ENCODE peak calls at places on chromosomes 3 and 15, in four cellular contexts. One of them, this sample, is unnamed.

GRCh38 chr3:13581485-13582365 is 32.8 kb downstream of the FBLN2 start:
- DNase-seq in iris pigment epithelial cell: no peak
- DNase-seq in NCI-H345: no peak
- DNase-seq in aorta: no peak
- DNase-seq in this sample: peak; percentile 39

GRCh38 chr3:108292905-108293328 is 3.4 kb upstream of the HHLA2 start:
- DNase-seq in iris pigment epithelial cell: no peak
- DNase-seq in NCI-H345: no peak
- DNase-seq in aorta: no peak
- DNase-seq in this sample: no peak

GRCh38 chr3:50525987-50526386 is 22.6 kb upstream of the CACNA2D2 start:
- DNase-seq in NCI-H345: no peak
- DNase-seq in aorta: peak; percentile 81
- DNase-seq in iris pigment epithelial cell: peak; percentile 63
- DNase-seq in this sample: peak; percentile 85

GRCh38 chr15:89072277-89072869 is 15.9 kb upstream of the ABHD2 start:
- DNase-seq in aorta: no peak
- DNase-seq in NCI-H345: no peak
- DNase-seq in iris pigment epithelial cell: no peak
- DNase-seq in this sample: no peak

GRCh38 chr3:186425788-186426730 is 64.0 kb upstream of the DGKG start:
- DNase-seq in NCI-H345: no peak
- DNase-seq in aorta: no peak
- DNase-seq in iris pigment epithelial cell: peak; percentile 94
- DNase-seq in this sample: no peak

GRCh38 chr3:192207661-192208060 is 519.7 kb downstream of the FGF12 start:
- DNase-seq in aorta: no peak
- DNase-seq in NCI-H345: peak; percentile 69
- DNase-seq in iris pigment epithelial cell: no peak
- DNase-seq in this sample: no peak

GRCh38 chr3:20222274-20222673 is 36.3 kb upstream of the SGO1 start:
- DNase-seq in NCI-H345: no peak
- DNase-seq in iris pigment epithelial cell: no peak
- DNase-seq in aorta: no peak
- DNase-seq in this sample: no peak

GRCh38 chr3:13233487-13234154 is 160.4 kb upstream of the IQSEC1 start:
- DNase-seq in aorta: no peak
- DNase-seq in iris pigment epithelial cell: no peak
- DNase-seq in NCI-H345: no peak
- DNase-seq in this sample: peak; percentile 48

GRCh38 chr15:99015677-99016568 is 8.3 kb upstream of the PGPEP1L start:
- DNase-seq in iris pigment epithelial cell: no peak
- DNase-seq in NCI-H345: no peak
- DNase-seq in aorta: no peak
- DNase-seq in this sample: peak; percentile 77

GRCh38 chr15:49693491-49693890 is 72.6 kb downstream of the DTWD1 start:
- DNase-seq in iris pigment epithelial cell: peak; percentile 51
- DNase-seq in aorta: no peak
- DNase-seq in NCI-H345: no peak
- DNase-seq in this sample: no peak

GRCh38 chr3:4492240-4493007 is 724 bp upstream of the ITPR1 start:
- DNase-seq in aorta: peak; percentile 76
- DNase-seq in NCI-H345: peak; percentile 33
- DNase-seq in iris pigment epithelial cell: peak; percentile 69
- DNase-seq in this sample: peak; percentile 84

GRCh38 chr15:63389902-63390301 is 8.3 kb upstream of the CA12 start:
- DNase-seq in aorta: no peak
- DNase-seq in iris pigment epithelial cell: no peak
- DNase-seq in NCI-H345: peak; percentile 96
- DNase-seq in this sample: peak; percentile 93

GRCh38 chr15:77819841-77820728 is 187.4 kb upstream of the LINGO1 start:
- DNase-seq in iris pigment epithelial cell: peak; percentile 19
- DNase-seq in aorta: no peak
- DNase-seq in NCI-H345: peak; percentile 57
- DNase-seq in this sample: no peak

GRCh38 chr3:89419647-89420141 is 312.3 kb downstream of the EPHA3 start:
- DNase-seq in aorta: no peak
- DNase-seq in NCI-H345: no peak
- DNase-seq in iris pigment epithelial cell: peak; percentile 1
- DNase-seq in this sample: no peak

GRCh38 chr15:70768247-70768883 is 5.0 kb upstream of the UACA start:
- DNase-seq in aorta: no peak
- DNase-seq in NCI-H345: no peak
- DNase-seq in iris pigment epithelial cell: no peak
- DNase-seq in this sample: no peak

GRCh38 chr3:194404365-194405140 is 5.5 kb upstream of the GP5 start:
- DNase-seq in iris pigment epithelial cell: peak; percentile 59
- DNase-seq in aorta: no peak
- DNase-seq in NCI-H345: peak; percentile 71
- DNase-seq in this sample: no peak

GRCh38 chr3:99699841-99700240 is 61.4 kb downstream of the COL8A1 start:
- DNase-seq in aorta: no peak
- DNase-seq in NCI-H345: no peak
- DNase-seq in iris pigment epithelial cell: peak; percentile 82
- DNase-seq in this sample: no peak

GRCh38 chr3:193060738-193061137 is 143.1 kb upstream of the MB21D2 start:
- DNase-seq in aorta: no peak
- DNase-seq in NCI-H345: no peak
- DNase-seq in iris pigment epithelial cell: no peak
- DNase-seq in this sample: no peak

GRCh38 chr3:127846576-127846975 is 24.3 kb upstream of the MGLL start:
- DNase-seq in NCI-H345: no peak
- DNase-seq in aorta: no peak
- DNase-seq in iris pigment epithelial cell: no peak
- DNase-seq in this sample: no peak

GRCh38 chr3:40191850-40192448 is 117.6 kb upstream of the EIF1B start:
- DNase-seq in iris pigment epithelial cell: peak; percentile 52
- DNase-seq in aorta: peak; percentile 66
- DNase-seq in NCI-H345: peak; percentile 20
- DNase-seq in this sample: no peak

GRCh38 chr3:31345581-31345980 is 187.1 kb upstream of the STT3B start:
- DNase-seq in aorta: no peak
- DNase-seq in iris pigment epithelial cell: no peak
- DNase-seq in NCI-H345: no peak
- DNase-seq in this sample: no peak

GRCh38 chr3:150082898-150083652 is 112.4 kb upstream of the PFN2 start:
- DNase-seq in iris pigment epithelial cell: no peak
- DNase-seq in aorta: no peak
- DNase-seq in NCI-H345: no peak
- DNase-seq in this sample: no peak

GRCh38 chr15:95875141-95875643 is 455.3 kb upstream of the NR2F2 start:
- DNase-seq in iris pigment epithelial cell: peak; percentile 83
- DNase-seq in aorta: peak; percentile 61
- DNase-seq in NCI-H345: no peak
- DNase-seq in this sample: no peak

GRCh38 chr15:66872394-66872793 is 170.4 kb downstream of the SMAD6 start:
- DNase-seq in NCI-H345: no peak
- DNase-seq in iris pigment epithelial cell: peak; percentile 24
- DNase-seq in aorta: no peak
- DNase-seq in this sample: no peak

GRCh38 chr3:38049358-38050126 is 10.5 kb downstream of the DLEC1 start:
- DNase-seq in aorta: no peak
- DNase-seq in NCI-H345: no peak
- DNase-seq in iris pigment epithelial cell: no peak
- DNase-seq in this sample: no peak

GRCh38 chr3:4780545-4780957 is 198.7 kb upstream of the BHLHE40 start:
- DNase-seq in aorta: no peak
- DNase-seq in NCI-H345: no peak
- DNase-seq in iris pigment epithelial cell: no peak
- DNase-seq in this sample: no peak

GRCh38 chr3:172216843-172217404 is 177.5 kb downstream of the FNDC3B start:
- DNase-seq in iris pigment epithelial cell: no peak
- DNase-seq in NCI-H345: no peak
- DNase-seq in aorta: no peak
- DNase-seq in this sample: no peak

GRCh38 chr15:58988011-58988785 is 735 bp downstream of the RNF111 start:
- DNase-seq in aorta: peak; percentile 88
- DNase-seq in NCI-H345: peak; percentile 33
- DNase-seq in iris pigment epithelial cell: peak; percentile 47
- DNase-seq in this sample: peak; percentile 91

GRCh38 chr15:92733934-92734521 is 78.5 kb upstream of the FAM174B start:
- DNase-seq in NCI-H345: no peak
- DNase-seq in aorta: peak; percentile 45
- DNase-seq in iris pigment epithelial cell: peak; percentile 41
- DNase-seq in this sample: no peak

GRCh38 chr3:132726341-132726823 is 4.2 kb upstream of the NPHP3 start:
- DNase-seq in aorta: no peak
- DNase-seq in NCI-H345: peak; percentile 50
- DNase-seq in iris pigment epithelial cell: peak; percentile 16
- DNase-seq in this sample: no peak

GRCh38 chr15:31046759-31047359 is 54.7 kb downstream of the TRPM1 start:
- DNase-seq in NCI-H345: no peak
- DNase-seq in iris pigment epithelial cell: no peak
- DNase-seq in aorta: no peak
- DNase-seq in this sample: no peak

GRCh38 chr3:27943106-27943505 is 221.0 kb upstream of the EOMES start:
- DNase-seq in NCI-H345: peak; percentile 0
- DNase-seq in iris pigment epithelial cell: peak; percentile 1
- DNase-seq in aorta: no peak
- DNase-seq in this sample: no peak

GRCh38 chr3:47663630-47664240 is 85.1 kb upstream of the CSPG5 start:
- DNase-seq in iris pigment epithelial cell: no peak
- DNase-seq in NCI-H345: no peak
- DNase-seq in aorta: no peak
- DNase-seq in this sample: no peak

GRCh38 chr3:36893137-36893557 is 51.7 kb downstream of the TRANK1 start:
- DNase-seq in aorta: peak; percentile 63
- DNase-seq in iris pigment epithelial cell: peak; percentile 87
- DNase-seq in NCI-H345: no peak
- DNase-seq in this sample: no peak

GRCh38 chr15:25772500-25772899 is 90.6 kb downstream of the ATP10A start:
- DNase-seq in iris pigment epithelial cell: no peak
- DNase-seq in aorta: no peak
- DNase-seq in NCI-H345: no peak
- DNase-seq in this sample: no peak

GRCh38 chr3:68089572-68089991 is 435.2 kb upstream of the SUCLG2 start:
- DNase-seq in aorta: no peak
- DNase-seq in NCI-H345: no peak
- DNase-seq in iris pigment epithelial cell: peak; percentile 6
- DNase-seq in this sample: no peak

GRCh38 chr3:69541823-69542264 is 156.0 kb upstream of the FRMD4B start:
- DNase-seq in aorta: peak; percentile 63
- DNase-seq in iris pigment epithelial cell: peak; percentile 13
- DNase-seq in NCI-H345: peak; percentile 3
- DNase-seq in this sample: peak; percentile 71

GRCh38 chr3:48402281-48402732 is 27.6 kb downstream of the PLXNB1 start:
- DNase-seq in aorta: peak; percentile 92
- DNase-seq in iris pigment epithelial cell: peak; percentile 93
- DNase-seq in NCI-H345: no peak
- DNase-seq in this sample: peak; percentile 95

GRCh38 chr15:31977812-31978662 is 52.3 kb upstream of the CHRNA7 start:
- DNase-seq in NCI-H345: peak; percentile 39
- DNase-seq in iris pigment epithelial cell: peak; percentile 21
- DNase-seq in aorta: peak; percentile 57
- DNase-seq in this sample: peak; percentile 79